ENCODE peak calls at places on chromosome 5, in ten cellular contexts. G is HT-29; O is RPMI7951; Z is coronary artery; H is hypothalamus; R is HTR-8/SVneo; N is activated naive CD8-positive, alpha-beta T cell treated with anti-CD3 and anti-CD28 coated beads, Interleukin-2, amount 50 U/mL, for 24 hours; I is Calu3; E is GM12891; F is AG20443. P is an unnamed sample.

GRCh38 chr5:62431735-62432617 is 19.4 kb downstream of the IPO11 start:
- DNase-seq in G (no peak), O (no peak), Z (no peak), H (no peak), R (no peak), N (no peak), I (no peak), E (no peak), F (peak), P (no peak)

GRCh38 chr5:69188811-69189161 is 597 bp upstream of the CENPH start:
- DNase-seq in G (no peak), O (no peak), Z (no peak), H (no peak), R (no peak), N (no peak), I (no peak), E (no peak), F (no peak), P (no peak)

GRCh38 chr5:1420211-1421195 is 24.7 kb downstream of the SLC6A3 start:
- DNase-seq in G (no peak), O (no peak), Z (no peak), H (no peak), R (no peak), N (no peak), I (no peak), E (no peak), F (peak), P (no peak)

GRCh38 chr5:145965804-145966203 is 29.4 kb downstream of the SH3RF2 start:
- DNase-seq in G (no peak), O (peak), Z (no peak), H (no peak), R (no peak), N (no peak), I (no peak), E (no peak), F (no peak), P (no peak)

GRCh38 chr5:177967221-177967887 is 28.7 kb downstream of the PROP1 start:
- DNase-seq in G (no peak), O (no peak), Z (no peak), H (no peak), R (no peak), N (no peak), I (no peak), E (no peak), F (no peak), P (no peak)

GRCh38 chr5:112691758-112692157 is 45.9 kb upstream of the APC start:
- DNase-seq in G (peak), O (peak), Z (no peak), H (no peak), R (no peak), N (peak), I (peak), E (no peak), F (no peak), P (no peak)

GRCh38 chr5:103373576-103374472 is 115.3 kb downstream of the MACIR start:
- DNase-seq in G (no peak), O (no peak), Z (no peak), H (peak), R (no peak), N (no peak), I (no peak), E (no peak), F (no peak), P (no peak)

GRCh38 chr5:63719147-63719546 is 243.1 kb downstream of the HTR1A start:
- DNase-seq in G (no peak), O (no peak), Z (no peak), H (no peak), R (no peak), N (no peak), I (no peak), E (no peak), F (no peak), P (no peak)

GRCh38 chr5:81006955-81007636 is 46.9 kb downstream of the RASGRF2 start:
- DNase-seq in G (no peak), O (no peak), Z (no peak), H (no peak), R (no peak), N (peak), I (no peak), E (no peak), F (no peak), P (peak)

GRCh38 chr5:170278611-170279500 is 18.7 kb downstream of the LCP2 start:
- DNase-seq in G (no peak), O (no peak), Z (no peak), H (no peak), R (no peak), N (peak), I (no peak), E (peak), F (no peak), P (peak)

GRCh38 chr5:178642351-178642909 is 15.6 kb upstream of the CLK4 start:
- DNase-seq in G (no peak), O (peak), Z (peak), H (no peak), R (peak), N (no peak), I (peak), E (no peak), F (no peak), P (no peak)

GRCh38 chr5:1832511-1833250 is 31.5 kb downstream of the NDUFS6 start:
- DNase-seq in G (no peak), O (no peak), Z (no peak), H (no peak), R (no peak), N (no peak), I (no peak), E (no peak), F (no peak), P (no peak)

GRCh38 chr5:1517838-1518237 is 5.9 kb downstream of the LPCAT1 start:
- DNase-seq in G (no peak), O (no peak), Z (peak), H (no peak), R (no peak), N (no peak), I (no peak), E (no peak), F (no peak), P (no peak)

GRCh38 chr5:124421584-124421983 is 324.9 kb downstream of the ZNF608 start:
- DNase-seq in G (no peak), O (no peak), Z (no peak), H (no peak), R (no peak), N (no peak), I (no peak), E (no peak), F (no peak), P (no peak)

GRCh38 chr5:89930591-89931383 is 478.8 kb downstream of the CETN3 start:
- DNase-seq in G (peak), O (peak), Z (no peak), H (no peak), R (peak), N (no peak), I (no peak), E (no peak), F (peak), P (no peak)

GRCh38 chr5:157857821-157858526 is 971 bp downstream of the CLINT1 start:
- DNase-seq in G (peak), O (peak), Z (no peak), H (no peak), R (no peak), N (no peak), I (no peak), E (no peak), F (peak), P (peak)

GRCh38 chr5:1421521-1422341 is 23.5 kb downstream of the SLC6A3 start:
- DNase-seq in G (no peak), O (no peak), Z (no peak), H (no peak), R (no peak), N (no peak), I (no peak), E (no peak), F (no peak), P (no peak)

GRCh38 chr5:175325681-175326080 is 118.3 kb downstream of the DRD1 start:
- DNase-seq in G (no peak), O (no peak), Z (no peak), H (no peak), R (no peak), N (no peak), I (no peak), E (no peak), F (no peak), P (no peak)

GRCh38 chr5:172172912-172173591 is 15.0 kb downstream of the STK10 start:
- DNase-seq in G (no peak), O (peak), Z (no peak), H (peak), R (no peak), N (no peak), I (no peak), E (no peak), F (no peak), P (no peak)

GRCh38 chr5:94039101-94039500 is 297.7 kb upstream of the POU5F2 start:
- DNase-seq in G (no peak), O (no peak), Z (no peak), H (no peak), R (no peak), N (no peak), I (no peak), E (no peak), F (no peak), P (no peak)

GRCh38 chr5:170597109-170597741 is 93.4 kb downstream of the KCNIP1 start:
- DNase-seq in G (no peak), O (peak), Z (no peak), H (peak), R (peak), N (peak), I (no peak), E (no peak), F (peak), P (peak)

GRCh38 chr5:68225188-68225910 is 9.8 kb downstream of the PIK3R1 start:
- DNase-seq in G (peak), O (peak), Z (no peak), H (peak), R (no peak), N (no peak), I (peak), E (no peak), F (peak), P (no peak)

GRCh38 chr5:154788212-154788611 is 33.0 kb downstream of the LARP1 start:
- DNase-seq in G (no peak), O (no peak), Z (no peak), H (no peak), R (no peak), N (no peak), I (no peak), E (no peak), F (no peak), P (no peak)

GRCh38 chr5:65577141-65577540 is 14.0 kb downstream of the PPWD1 start:
- DNase-seq in G (no peak), O (peak), Z (no peak), H (no peak), R (no peak), N (no peak), I (no peak), E (no peak), F (no peak), P (no peak)

GRCh38 chr5:171555160-171555559 is 135.7 kb downstream of the FGF18 start:
- DNase-seq in G (no peak), O (no peak), Z (no peak), H (no peak), R (no peak), N (no peak), I (no peak), E (no peak), F (no peak), P (no peak)

GRCh38 chr5:102719886-102720285 is 35.2 kb upstream of the PAM start:
- DNase-seq in G (no peak), O (no peak), Z (no peak), H (no peak), R (no peak), N (no peak), I (no peak), E (no peak), F (no peak), P (no peak)

GRCh38 chr5:77076961-77077820 is 9.9 kb downstream of the ZBED3 start:
- DNase-seq in G (no peak), O (no peak), Z (no peak), H (peak), R (peak), N (peak), I (peak), E (peak), F (peak), P (peak)

GRCh38 chr5:116583823-116584222 is 9.2 kb upstream of the SEMA6A start:
- DNase-seq in G (no peak), O (no peak), Z (no peak), H (no peak), R (no peak), N (no peak), I (no peak), E (no peak), F (no peak), P (no peak)

GRCh38 chr5:23208959-23209431 is 298.4 kb upstream of the PRDM9 start:
- DNase-seq in G (peak), O (peak), Z (no peak), H (no peak), R (peak), N (no peak), I (peak), E (peak), F (peak), P (no peak)

GRCh38 chr5:141560725-141561483 is 57.9 kb downstream of the DIAPH1 start:
- DNase-seq in G (peak), O (peak), Z (peak), H (peak), R (peak), N (no peak), I (peak), E (no peak), F (peak), P (no peak)

P was measured in activated naive CD4-positive, alpha-beta T cell treated with Interleukin-2 at 50 U/mL for 16 hours.